ENCODE peak calls at places on chromosomes 5 and 9, in five cellular contexts. R is A549, X is K562, C is GM12878, L is SK-N-SH. Y is an unnamed sample.

GRCh38 chr5:77719666-77720363 is 56.3 kb downstream of the TBCA start:
- DNase-seq in R (no peak), X (no peak), C (no peak), L (no peak), Y (no peak)

GRCh38 chr9:31908891-31909480 is 475.5 kb upstream of the ACO1 start:
- DNase-seq in R (peak), X (no peak), C (no peak), L (no peak), Y (no peak)

GRCh38 chr5:150801117-150801927 is 22.8 kb downstream of the SMIM3 start:
- DNase-seq in R (peak), X (peak), C (no peak), L (peak), Y (peak)

GRCh38 chr5:137095597-137095996 is 403.5 kb downstream of the SPOCK1 start:
- DNase-seq in R (no peak), X (no peak), C (no peak), L (no peak), Y (no peak)

GRCh38 chr5:62005551-62005950 is 300.5 kb upstream of the KIF2A start:
- DNase-seq in R (no peak), X (no peak), C (no peak), L (no peak), Y (no peak)

GRCh38 chr9:16062542-16063240 is 509.8 kb downstream of the CCDC171 start:
- DNase-seq in R (peak), X (no peak), C (no peak), L (no peak), Y (peak)

GRCh38 chr5:125883223-125883622 is 540.0 kb upstream of the GRAMD2B start:
- DNase-seq in R (no peak), X (no peak), C (no peak), L (no peak), Y (no peak)

GRCh38 chr5:53766683-53767082 is 206.2 kb downstream of the NDUFS4 start:
- DNase-seq in R (no peak), X (no peak), C (no peak), L (no peak), Y (no peak)

GRCh38 chr5:68214472-68215207 is 916 bp upstream of the PIK3R1 start:
- DNase-seq in R (peak), X (peak), C (no peak), L (peak), Y (no peak)

GRCh38 chr5:140238756-140239155 is 63.8 kb downstream of the CYSTM1 start:
- DNase-seq in R (no peak), X (no peak), C (no peak), L (no peak), Y (no peak)

GRCh38 chr9:36191290-36191645 is 547 bp downstream of the CLTA start:
- DNase-seq in R (peak), X (no peak), C (no peak), L (no peak), Y (no peak)

DNA sequence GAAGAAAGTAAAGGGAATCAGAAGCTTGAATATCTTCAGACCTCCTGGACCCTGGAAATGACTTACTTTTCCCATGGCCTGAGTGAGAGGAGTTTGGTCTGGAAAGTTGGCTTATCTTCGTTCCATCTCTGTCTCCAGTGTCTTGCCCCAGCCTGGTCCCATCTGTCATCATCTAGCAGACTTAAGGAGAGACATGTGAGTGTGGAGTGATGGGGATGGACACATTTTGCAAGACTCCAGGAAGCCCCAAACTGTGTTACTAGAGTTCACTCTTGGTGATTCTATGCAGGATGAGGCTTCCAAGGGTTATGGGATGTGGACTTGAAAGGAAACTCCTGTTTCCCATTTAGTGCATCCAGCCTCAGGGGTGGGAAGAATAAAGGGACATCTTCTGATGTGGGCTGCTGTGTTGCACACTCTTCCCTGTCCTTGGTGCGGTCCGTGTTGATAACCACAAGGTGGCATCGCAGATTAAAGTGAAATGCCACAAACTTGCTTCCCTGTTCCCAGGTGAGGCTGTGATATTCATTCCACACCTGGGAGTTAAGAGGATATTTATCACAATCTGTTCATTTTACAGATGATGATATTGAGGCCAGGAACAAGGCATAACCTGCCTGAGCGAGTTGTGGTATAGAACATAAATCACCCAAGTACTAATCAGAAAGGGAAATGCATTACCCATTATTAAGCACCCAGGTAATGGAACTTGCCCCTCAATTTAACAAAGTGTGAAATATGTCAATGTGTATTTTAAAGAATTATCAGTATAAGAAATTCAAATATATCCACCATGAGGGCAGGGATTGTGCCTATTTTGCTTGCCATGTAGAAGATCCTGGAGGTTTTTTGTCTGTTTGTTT is 269.9 kb upstream of the PAPPA start:
- DNase-seq in R (peak), X (no peak), C (no peak), L (peak), Y (peak)
- TF ChIP-seq SMC3 in R (peak), X (no peak), C (peak), L (peak), Y (peak)

GRCh38 chr5:57298985-57299491 is 125.2 kb downstream of the GPBP1 start:
- DNase-seq in R (peak), X (peak), C (peak), L (peak), Y (peak)
- TF ChIP-seq SMC3 in R (peak), X (peak), C (peak), L (peak), Y (peak)

GRCh38 chr5:322942-323879 is 1.7 kb downstream of the AHRR start:
- DNase-seq in R (no peak), X (no peak), C (no peak), L (no peak), Y (peak)
- TF ChIP-seq SMC3 in R (no peak), X (no peak), C (no peak), L (no peak), Y (no peak)

DNA sequence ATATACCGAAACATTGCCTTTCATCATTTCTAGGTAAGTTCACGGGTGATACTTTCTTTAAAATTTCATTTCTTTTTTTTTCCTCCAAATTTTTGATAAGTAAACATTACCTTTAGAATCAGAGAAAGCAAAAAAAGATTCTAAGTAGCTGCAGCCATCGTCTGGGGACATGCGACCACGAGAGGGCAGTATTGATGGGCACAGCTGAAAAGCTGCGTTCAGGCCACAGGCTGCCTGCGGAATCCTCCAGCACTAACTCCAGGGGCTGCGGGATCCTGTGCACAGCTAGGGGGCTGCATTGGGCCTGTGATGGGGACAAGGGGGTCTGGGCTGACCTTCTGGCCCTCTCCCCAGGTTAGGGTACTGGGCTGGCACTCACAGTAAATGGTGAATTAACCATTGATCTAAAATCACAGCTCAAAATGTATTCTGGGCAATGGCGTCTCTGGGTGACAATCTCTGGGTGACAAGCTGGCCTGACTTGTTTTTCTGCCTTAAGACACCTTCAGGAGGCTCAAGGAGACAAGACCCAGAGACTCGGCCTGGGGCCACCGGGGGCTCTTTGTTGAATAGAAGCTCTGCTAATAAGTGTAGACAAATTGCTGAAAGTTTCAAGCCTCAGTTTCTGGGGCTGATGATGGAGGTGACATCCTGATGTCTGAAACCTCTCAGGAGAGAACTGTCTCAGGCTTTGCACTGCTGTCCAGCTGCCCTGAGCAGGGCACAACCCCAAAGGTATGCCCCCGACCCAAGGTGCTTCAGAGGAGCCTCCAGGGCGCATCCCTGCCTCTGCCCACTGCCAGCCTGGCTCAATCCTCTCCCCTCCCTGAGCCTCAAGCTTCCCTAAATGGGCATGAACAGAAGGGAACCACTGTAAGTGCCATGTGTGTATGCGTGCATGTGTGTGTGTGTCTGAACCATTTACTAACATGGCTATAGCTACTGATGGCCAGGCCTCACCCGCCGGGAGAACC is 44.3 kb upstream of the SARDH start:
- DNase-seq in R (peak), X (peak), C (peak), L (peak), Y (peak)
- TF ChIP-seq SMC3 in R (peak), X (peak), C (peak), L (peak), Y (peak)

GRCh38 chr5:43193952-43194321 is 1.9 kb downstream of the NIM1K start:
- DNase-seq in R (no peak), X (no peak), C (no peak), L (no peak), Y (no peak)

GRCh38 chr5:43192558-43193170 is 639 bp downstream of the NIM1K start:
- DNase-seq in R (no peak), X (no peak), C (no peak), L (peak), Y (peak)

GRCh38 chr5:43190755-43191603 is 1.0 kb upstream of the NIM1K start:
- DNase-seq in R (no peak), X (no peak), C (no peak), L (no peak), Y (peak)

GRCh38 chr5:43193171-43193951 is 1.3 kb downstream of the NIM1K start:
- DNase-seq in R (peak), X (peak), C (no peak), L (peak), Y (peak)

GRCh38 chr5:43191740-43192557 is at the start of gene NIM1K:
- DNase-seq in R (peak), X (no peak), C (no peak), L (peak), Y (peak)
- TF ChIP-seq SMC3 in R (no peak), X (no peak), C (no peak), L (no peak), Y (no peak)

GRCh38 chr9:98747476-98747875 is 38.7 kb upstream of the GABBR2 start:
- DNase-seq in R (no peak), X (no peak), C (no peak), L (no peak), Y (no peak)
- TF ChIP-seq SMC3 in R (no peak), X (no peak), C (no peak), L (no peak), Y (no peak)

GRCh38 chr5:31383734-31384133 is 148.2 kb downstream of the DROSHA start:
- DNase-seq in R (no peak), X (peak), C (no peak), L (peak), Y (peak)
- TF ChIP-seq SMC3 in R (no peak), X (no peak), C (no peak), L (no peak), Y (no peak)

DNA sequence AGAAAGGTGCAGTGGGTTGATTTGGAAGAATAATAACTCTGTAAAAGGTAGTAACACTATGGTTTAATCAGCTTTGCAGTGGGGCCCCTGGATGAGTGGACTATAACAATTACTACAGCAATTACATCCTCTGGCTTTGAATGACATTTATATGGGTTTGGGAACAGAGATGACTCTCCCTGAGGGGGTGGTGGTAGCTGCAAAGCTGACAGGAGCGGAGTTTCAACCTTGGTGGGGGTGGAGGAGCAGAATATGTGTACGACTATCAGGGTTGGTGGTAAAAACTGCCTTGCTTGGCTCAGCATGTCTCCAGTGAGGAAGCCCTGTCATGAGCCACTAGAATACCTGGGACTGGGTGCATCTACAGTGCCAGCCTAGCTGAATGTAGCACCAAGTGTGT is 28.3 kb upstream of the NR3C1 start:
- DNase-seq in R (no peak), X (no peak), C (no peak), L (no peak), Y (no peak)
- TF ChIP-seq SMC3 in R (no peak), X (no peak), C (no peak), L (no peak), Y (no peak)

Y was measured in IMR-90.